ENCODE peak calls at places on chromosomes 1 and 21, in six cellular contexts. F is thyroid gland, T is ovary, M is SK-N-SH, V is PC-3, R is psoas muscle. Z is an unnamed sample.

GRCh38 chr21:35338881-35339632 is 290.0 kb upstream of the RUNX1 start:
- DNase-seq in M (no peak), T (no peak), R (no peak), F (no peak), V (no peak), Z (no peak)

GRCh38 chr1:5571861-5572401 is 420.3 kb downstream of the NPHP4 start:
- DNase-seq in R (no peak), V (no peak), F (no peak), M (no peak), T (no peak), Z (peak; percentile 27)

GRCh38 chr1:109997867-109998229 is 13.3 kb downstream of the AHCYL1 start:
- DNase-seq in M (no peak), T (no peak), V (peak; percentile 40), R (no peak), F (no peak), Z (no peak)

GRCh38 chr1:154809436-154810413 is 60.4 kb downstream of the KCNN3 start:
- DNase-seq in R (peak; percentile 41), T (no peak), F (no peak), M (no peak), V (peak; percentile 54), Z (no peak)

GRCh38 chr1:183277821-183278735 is 92.0 kb downstream of the LAMC2 start:
- DNase-seq in R (no peak), M (no peak), V (no peak), F (no peak), T (no peak), Z (no peak)

GRCh38 chr1:203284411-203285208 is 20.7 kb upstream of the BTG2 start:
- DNase-seq in V (no peak), M (no peak), T (peak; percentile 14), F (peak; percentile 70), R (no peak), Z (no peak)

GRCh38 chr1:91730781-91731732 is 154.9 kb downstream of the TGFBR3 start:
- DNase-seq in M (no peak), R (peak; percentile 83), F (peak; percentile 72), V (peak; percentile 36), T (peak; percentile 44), Z (peak; percentile 86)

GRCh38 chr1:111629190-111629954 is 9.8 kb downstream of the RAP1A start:
- DNase-seq in V (no peak), M (no peak), F (no peak), T (no peak), R (no peak), Z (no peak)

GRCh38 chr1:24098907-24099637 is 12.9 kb downstream of the MYOM3 start:
- DNase-seq in M (no peak), V (no peak), F (no peak), R (no peak), T (no peak), Z (no peak)

GRCh38 chr1:153795325-153795837 is 20.2 kb downstream of the SLC27A3 start:
- DNase-seq in R (peak; percentile 13), T (no peak), M (no peak), V (no peak), F (no peak), Z (no peak)

GRCh38 chr1:170700842-170701305 is 36.9 kb downstream of the PRRX1 start:
- DNase-seq in F (no peak), V (no peak), T (no peak), R (no peak), M (no peak), Z (no peak)

GRCh38 chr21:43865471-43866181 is 603 bp downstream of the AGPAT3 start:
- DNase-seq in F (peak; percentile 55), V (peak; percentile 25), R (peak; percentile 65), M (peak; percentile 83), T (peak; percentile 51), Z (peak; percentile 62)

GRCh38 chr1:26375081-26375480 is 2.5 kb upstream of the ZNF683 start:
- DNase-seq in R (no peak), F (no peak), M (no peak), V (no peak), T (no peak), Z (no peak)

GRCh38 chr1:14334336-14335176 is 263.9 kb upstream of the KAZN start:
- DNase-seq in F (no peak), M (no peak), T (no peak), R (no peak), V (peak; percentile 13), Z (no peak)

GRCh38 chr1:96234299-96234698 is 487.3 kb upstream of the PTBP2 start:
- DNase-seq in R (no peak), V (peak; percentile 58), T (no peak), F (peak; percentile 6), M (no peak), Z (peak; percentile 78)

GRCh38 chr1:216794541-216795055 is 71.4 kb upstream of the ESRRG start:
- DNase-seq in V (no peak), T (no peak), F (no peak), M (no peak), R (no peak), Z (no peak)

GRCh38 chr1:158819461-158820443 is 11.4 kb upstream of the MNDA start:
- DNase-seq in M (no peak), V (no peak), F (no peak), T (no peak), R (no peak), Z (no peak)

GRCh38 chr1:95084317-95085176 is 11.8 kb upstream of the ALG14 start:
- DNase-seq in M (peak; percentile 61), V (peak; percentile 77), F (peak; percentile 26), R (no peak), T (no peak), Z (no peak)

GRCh38 chr1:8122477-8123407 is 96.6 kb upstream of the ERRFI1 start:
- DNase-seq in F (no peak), T (no peak), M (no peak), R (no peak), V (peak; percentile 14), Z (no peak)

GRCh38 chr1:61566177-61566576 is 158.8 kb downstream of the TM2D1 start:
- DNase-seq in F (no peak), T (no peak), M (no peak), R (no peak), V (no peak), Z (no peak)

GRCh38 chr1:38929476-38929875 is 12.2 kb downstream of the RHBDL2 start:
- DNase-seq in T (no peak), M (peak; percentile 54), R (no peak), F (no peak), V (no peak), Z (no peak)

GRCh38 chr1:170162385-170163226 is 16.8 kb downstream of the NTMT2 start:
- DNase-seq in T (peak; percentile 15), M (no peak), V (peak; percentile 23), R (peak; percentile 47), F (no peak), Z (no peak)

GRCh38 chr21:37563641-37564340 is 197.2 kb downstream of the DYRK1A start:
- DNase-seq in R (peak; percentile 94), T (peak; percentile 89), V (peak; percentile 96), M (peak; percentile 97), F (peak; percentile 94), Z (peak; percentile 92)
- TF ChIP-seq CTCF in R (peak; percentile 52), T (peak; percentile 47), V (peak; percentile 44), M (peak; percentile 47), F (peak; percentile 49), Z (peak; percentile 11)

DNA sequence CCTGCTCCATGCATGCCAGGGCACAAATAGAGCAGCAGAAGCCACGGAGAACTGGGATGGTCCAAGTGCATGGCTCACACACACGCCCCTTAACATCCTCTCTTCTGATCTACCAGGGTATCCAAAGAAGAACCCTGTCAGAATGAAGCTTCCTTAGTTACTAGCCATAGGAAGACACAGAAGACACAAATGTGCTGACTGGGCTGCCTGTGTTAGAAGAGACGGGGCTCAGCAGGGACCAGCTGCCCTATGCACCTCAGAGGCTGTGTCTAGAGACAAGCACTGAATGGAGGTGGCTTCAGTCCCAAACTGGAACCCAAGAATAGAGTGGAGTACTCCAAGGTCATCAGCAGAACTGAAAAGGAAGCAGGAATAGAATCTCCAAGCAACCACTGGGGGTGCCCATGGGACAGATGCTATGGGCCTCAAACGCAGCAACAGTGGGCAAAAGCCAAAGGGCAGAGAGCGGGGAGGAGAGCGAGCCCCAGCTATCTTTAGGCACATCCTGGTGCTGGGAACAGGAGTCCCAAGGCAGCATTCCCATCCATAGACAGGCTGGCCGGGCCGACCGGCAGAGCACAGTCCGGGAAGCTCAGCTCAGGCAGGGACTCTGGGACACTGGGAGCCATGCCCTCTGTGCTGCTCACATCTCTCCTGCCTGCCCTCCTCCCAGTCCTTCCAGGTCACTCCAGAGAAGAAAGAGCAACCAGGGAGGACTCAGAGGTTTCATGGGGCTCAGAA is 9.5 kb downstream of the SLC6A9 start:
- DNase-seq in R (no peak), V (no peak), F (no peak), M (no peak), T (no peak), Z (no peak)
- TF ChIP-seq CTCF in R (peak; percentile 6), V (no peak), F (no peak), M (no peak), T (no peak), Z (no peak)

DNA sequence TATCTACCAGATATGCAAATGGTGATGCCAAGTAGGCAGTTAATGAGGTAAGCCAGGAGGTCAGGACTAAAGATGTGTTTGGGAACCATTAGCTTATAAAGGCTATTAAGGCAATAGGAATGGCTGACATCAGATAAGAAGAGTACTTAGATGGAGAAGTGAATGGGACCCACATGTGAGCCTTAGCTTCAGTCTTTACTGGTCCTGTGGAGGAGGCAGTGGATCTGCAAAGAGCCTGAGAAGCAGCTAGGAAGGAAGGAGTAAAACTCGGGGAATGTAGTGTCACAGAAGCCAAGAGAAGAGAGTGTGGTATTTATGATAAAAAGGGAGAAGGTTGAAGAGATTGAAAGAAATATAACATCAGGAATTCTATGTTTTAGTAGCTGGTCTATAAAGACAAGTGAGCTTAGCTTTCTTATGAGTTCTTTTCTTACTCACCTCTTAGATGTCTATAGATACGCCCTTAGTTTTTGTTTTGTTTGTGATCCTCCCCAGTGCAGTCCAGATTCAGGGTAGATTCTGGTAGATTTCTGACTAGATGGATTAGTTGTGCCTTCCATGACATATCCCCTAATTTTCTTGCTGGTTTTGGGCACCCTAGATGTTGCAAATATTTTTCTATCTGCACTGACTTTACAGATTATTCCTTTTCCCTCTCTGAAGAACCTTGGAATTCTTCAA is 39.4 kb downstream of the SLAMF6 start:
- DNase-seq in F (no peak), V (no peak), M (no peak), T (no peak), R (no peak), Z (no peak)
- TF ChIP-seq CTCF in F (no peak), V (no peak), M (no peak), T (no peak), R (no peak), Z (no peak)

GRCh38 chr21:46443910-46444309 is 14.8 kb upstream of the DIP2A start:
- DNase-seq in R (no peak), V (no peak), F (no peak), T (no peak), M (no peak), Z (no peak)
- TF ChIP-seq CTCF in R (no peak), V (no peak), F (no peak), T (no peak), M (no peak), Z (no peak)

DNA sequence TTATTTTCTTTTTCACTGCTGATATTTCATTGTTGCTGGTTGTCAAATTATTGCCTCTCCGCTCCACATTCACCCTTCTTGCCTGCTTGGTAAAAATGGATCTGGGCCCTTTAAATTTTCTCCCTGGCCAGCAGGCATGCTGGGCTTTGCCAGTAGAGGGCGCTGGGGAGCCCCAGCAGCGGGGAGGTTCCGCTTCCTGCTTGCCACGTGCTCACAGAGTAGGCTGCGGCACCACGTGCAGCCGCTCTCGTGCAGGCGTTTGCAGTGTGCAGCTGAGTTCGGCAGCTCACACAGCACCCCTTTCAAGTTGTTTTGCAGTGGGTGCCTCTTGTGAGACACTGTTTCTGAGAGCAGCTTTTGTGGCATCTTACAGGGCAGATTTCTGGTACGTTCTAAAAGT is at the start of gene ACTL8:
- DNase-seq in M (no peak), T (no peak), V (no peak), R (no peak), F (no peak), Z (no peak)
- TF ChIP-seq CTCF in M (peak; percentile 30), T (no peak), V (peak; percentile 38), R (no peak), F (no peak), Z (no peak)

GRCh38 chr1:53946252-53947171 is at the start of gene LRRC42:
- DNase-seq in T (no peak), V (no peak), F (no peak), M (peak; percentile 99), R (no peak), Z (no peak)
- TF ChIP-seq CTCF in T (no peak), V (peak; percentile 24), F (peak; percentile 19), M (peak; percentile 25), R (peak; percentile 22), Z (no peak)

Z was measured in lung.